ENCODE peak calls at places on chromosomes 4 and X, in ten cellular contexts. D is aorta; N is epithelial cell of esophagus; W is HT1080; P is GM04504; K is left ventricle myocardium superior; M is chondrocyte; U is NCI-H1694 treated with DMSO at 0.1 percent for 48 hours; R is C1 segment of cervical spinal cord; J is effector memory CD8-positive, alpha-beta T cell. T is an unnamed sample.
A peak's percentile ranks its signal among the peaks of the same experiment; 100 is the strongest.

GRCh38 chr4:104494822-104495559 is at the start of gene CXXC4:
- DNase-seq in W (peak; percentile 70), U (peak; percentile 77), N (peak; percentile 43), R (peak; percentile 29), M (peak; percentile 57), P (no peak), J (peak; percentile 29), D (peak; percentile 61), K (peak; percentile 82), T (peak; percentile 38)

GRCh38 chr4:85806346-85806745 is 331.4 kb downstream of the ARHGAP24 start:
- DNase-seq in U (no peak), W (no peak), D (no peak), N (no peak), M (no peak), K (no peak), R (no peak), P (no peak), J (no peak), T (no peak)

GRCh38 chr4:80500593-80500992 is 165.1 kb downstream of the CFAP299 start:
- DNase-seq in U (no peak), R (no peak), D (no peak), J (peak; percentile 3), K (no peak), W (peak; percentile 22), P (peak; percentile 8), M (no peak), N (no peak), T (no peak)

GRCh38 chrX:17560385-17560784 is 176.9 kb upstream of the SCML1 start:
- DNase-seq in U (no peak), M (no peak), P (no peak), W (peak; percentile 11), K (no peak), R (no peak), N (peak; percentile 17), D (no peak), J (no peak), T (no peak)

GRCh38 chr4:1793496-1793840 is 375 bp downstream of the FGFR3 start:
- DNase-seq in W (no peak), M (no peak), P (no peak), N (peak; percentile 56), K (peak; percentile 66), D (no peak), R (no peak), J (no peak), U (no peak), T (no peak)

GRCh38 chr4:98656443-98656842 is 2.0 kb downstream of the TSPAN5 start:
- DNase-seq in D (no peak), R (no peak), U (no peak), M (no peak), J (no peak), N (no peak), P (no peak), K (no peak), W (no peak), T (no peak)

GRCh38 chr4:167587361-167587760 is 353.1 kb upstream of the SPOCK3 start:
- DNase-seq in M (no peak), P (no peak), D (no peak), J (no peak), N (peak; percentile 62), W (peak; percentile 30), U (no peak), R (no peak), K (no peak), T (no peak)

GRCh38 chr4:19256823-19257222 is 994.9 kb upstream of the SLIT2 start:
- DNase-seq in J (no peak), D (no peak), K (no peak), M (no peak), U (no peak), N (peak; percentile 75), W (no peak), P (no peak), R (no peak), T (no peak)

GRCh38 chr4:152342293-152342692 is 193.6 kb downstream of the FBXW7 start:
- DNase-seq in P (no peak), N (peak; percentile 43), U (no peak), M (no peak), R (no peak), K (no peak), W (peak; percentile 45), D (no peak), J (no peak), T (no peak)

GRCh38 chrX:19487520-19488200 is 27.6 kb downstream of the MAP3K15 start:
- DNase-seq in U (no peak), W (no peak), R (no peak), N (no peak), P (no peak), M (no peak), D (no peak), K (no peak), J (no peak), T (no peak)

GRCh38 chrX:2478546-2479419 is 22.0 kb downstream of the DHRSX start:
- DNase-seq in M (peak; percentile 53), D (no peak), J (no peak), N (no peak), U (no peak), W (no peak), K (no peak), R (no peak), P (no peak), T (no peak)

GRCh38 chrX:93538575-93538974 is 134.8 kb downstream of the NAP1L3 start:
- DNase-seq in M (no peak), K (no peak), D (no peak), U (peak; percentile 47), J (no peak), R (no peak), N (peak; percentile 0), P (no peak), W (no peak), T (peak; percentile 21)

GRCh38 chr4:165678236-165678960 is 194.6 kb upstream of the TLL1 start:
- DNase-seq in U (no peak), W (no peak), K (no peak), N (no peak), P (no peak), D (no peak), M (no peak), R (no peak), J (no peak), T (no peak)

GRCh38 chr4:95363579-95363965 is 185.2 kb downstream of the UNC5C start:
- DNase-seq in M (no peak), P (no peak), R (no peak), U (no peak), N (no peak), J (no peak), D (no peak), K (no peak), W (no peak), T (no peak)

GRCh38 chrX:65673857-65674350 is 6.5 kb downstream of the MSN start:
- DNase-seq in P (no peak), N (no peak), U (no peak), M (no peak), K (no peak), D (no peak), R (no peak), J (no peak), W (no peak), T (no peak)

GRCh38 chrX:133353233-133353632 is 62.1 kb downstream of the GPC4 start:
- DNase-seq in N (no peak), U (no peak), D (no peak), K (no peak), P (no peak), W (no peak), M (no peak), R (no peak), J (no peak), T (no peak)

GRCh38 chr4:140286503-140286902 is 86.9 kb upstream of the SCOC start:
- DNase-seq in M (no peak), W (no peak), D (no peak), P (no peak), R (no peak), U (peak; percentile 83), K (no peak), N (no peak), J (no peak), T (peak; percentile 89)

GRCh38 chr4:65661469-65661868 is 8.8 kb downstream of the EPHA5 start:
- DNase-seq in J (no peak), D (no peak), R (no peak), K (no peak), N (no peak), W (no peak), U (peak; percentile 80), M (no peak), P (no peak), T (peak; percentile 52)